ENCODE peak calls at places on chromosomes 4 and X, in eight cellular contexts. W is ovary, A is A549, C is coronary artery, U is transverse colon, Y is AG09309, N is right atrium auricular region, G is left ventricle myocardium inferior. Z is an unnamed sample.

GRCh38 chrX:35696760-35697234 is 101.3 kb upstream of the MAGEB16 start:
- DNase-seq in W (no peak), A (no peak), C (no peak), U (no peak), Y (no peak), N (no peak), G (no peak), Z (no peak)

GRCh38 chrX:102085706-102086105 is 39.8 kb upstream of the TCEAL2 start:
- DNase-seq in W (no peak), A (no peak), C (no peak), U (no peak), Y (no peak), N (no peak), G (no peak), Z (no peak)

GRCh38 chrX:16836371-16836770 is 33.8 kb downstream of the RBBP7 start:
- DNase-seq in W (no peak), A (peak; percentile 57), C (no peak), U (peak; percentile 10), Y (no peak), N (no peak), G (no peak), Z (no peak)

GRCh38 chr4:89929425-89930272 is 35.0 kb downstream of the MMRN1 start:
- DNase-seq in W (no peak), A (no peak), C (no peak), U (no peak), Y (no peak), N (no peak), G (no peak), Z (no peak)

GRCh38 chrX:122626871-122627270 is 557.2 kb upstream of the GRIA3 start:
- DNase-seq in W (no peak), A (no peak), C (no peak), U (no peak), Y (no peak), N (no peak), G (no peak), Z (no peak)

GRCh38 chr4:76966024-76966579 is 16.6 kb downstream of the SEPTIN11 start:
- DNase-seq in W (no peak), A (no peak), C (no peak), U (no peak), Y (no peak), N (no peak), G (no peak), Z (peak; percentile 68)

GRCh38 chrX:2696698-2697215 is 5.7 kb downstream of the CD99 start:
- DNase-seq in W (no peak), A (no peak), C (no peak), U (no peak), Y (no peak), N (no peak), G (no peak), Z (peak; percentile 73)

GRCh38 chr4:165518024-165518616 is 139.3 kb downstream of the CPE start:
- DNase-seq in W (no peak), A (no peak), C (no peak), U (no peak), Y (no peak), N (no peak), G (no peak), Z (no peak)

GRCh38 chrX:1330605-1331004 is 6.0 kb upstream of the IL3RA start:
- DNase-seq in W (no peak), A (no peak), C (no peak), U (no peak), Y (no peak), N (no peak), G (no peak), Z (no peak)

GRCh38 chrX:130887392-130887791 is 15.6 kb downstream of the ENOX2 start:
- DNase-seq in W (no peak), A (no peak), C (no peak), U (no peak), Y (no peak), N (no peak), G (no peak), Z (no peak)

GRCh38 chrX:11750051-11750450 is 8.0 kb upstream of the MSL3 start:
- DNase-seq in W (no peak), A (no peak), C (no peak), U (no peak), Y (no peak), N (no peak), G (no peak), Z (no peak)

GRCh38 chrX:155218777-155219176 is 2.5 kb downstream of the VBP1 start:
- DNase-seq in W (no peak), A (no peak), C (no peak), U (no peak), Y (no peak), N (no peak), G (no peak), Z (no peak)

GRCh38 chr4:83771113-83771705 is 235.3 kb downstream of the GPAT3 start:
- DNase-seq in W (no peak), A (peak; percentile 53), C (no peak), U (peak; percentile 7), Y (peak; percentile 29), N (no peak), G (peak; percentile 27), Z (peak; percentile 46)

GRCh38 chrX:104806346-104806745 is 240.3 kb downstream of the IL1RAPL2 start:
- DNase-seq in W (no peak), A (no peak), C (no peak), U (no peak), Y (no peak), N (no peak), G (no peak), Z (no peak)

GRCh38 chr4:113740857-113741379 is 20.6 kb downstream of the CAMK2D start:
- DNase-seq in W (no peak), A (no peak), C (no peak), U (no peak), Y (no peak), N (no peak), G (no peak), Z (no peak)

GRCh38 chr4:113744667-113745241 is 16.8 kb downstream of the CAMK2D start:
- DNase-seq in W (no peak), A (no peak), C (no peak), U (no peak), Y (no peak), N (no peak), G (no peak), Z (no peak)

GRCh38 chr4:113741971-113742370 is 19.6 kb downstream of the CAMK2D start:
- DNase-seq in W (no peak), A (no peak), C (no peak), U (no peak), Y (no peak), N (no peak), G (no peak), Z (no peak)

GRCh38 chr4:113743690-113744089 is 17.8 kb downstream of the CAMK2D start:
- DNase-seq in W (no peak), A (no peak), C (no peak), U (no peak), Y (no peak), N (no peak), G (no peak), Z (no peak)

DNA sequence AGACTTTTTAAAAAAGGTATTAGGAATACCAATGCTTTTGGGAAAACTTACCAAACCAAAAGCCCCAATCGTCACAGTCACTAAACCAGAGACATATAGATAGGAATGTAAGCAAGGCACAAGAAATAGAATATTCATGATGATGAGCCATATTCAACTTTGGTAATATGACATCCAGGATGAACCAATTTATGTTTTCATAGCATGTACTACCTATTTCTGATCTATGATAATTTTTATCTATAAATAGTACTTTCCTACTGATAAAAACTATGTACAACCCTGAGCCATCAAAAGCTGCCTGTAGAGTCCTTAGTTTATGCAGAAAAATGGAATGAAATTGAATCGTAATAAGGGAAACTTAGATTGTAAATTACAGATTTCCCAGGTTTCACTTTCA is 18.9 kb downstream of the CAMK2D start:
- DNase-seq in W (no peak), A (no peak), C (no peak), U (no peak), Y (no peak), N (no peak), G (no peak), Z (no peak)
- H3K4me3 ChIP-seq in W (no peak overlapping the region), A (no peak overlapping the region), C (no peak overlapping the region), U (no peak overlapping the region), Y (no peak overlapping the region), N (no peak overlapping the region), G (no peak overlapping the region), Z (no peak overlapping the region)

DNA sequence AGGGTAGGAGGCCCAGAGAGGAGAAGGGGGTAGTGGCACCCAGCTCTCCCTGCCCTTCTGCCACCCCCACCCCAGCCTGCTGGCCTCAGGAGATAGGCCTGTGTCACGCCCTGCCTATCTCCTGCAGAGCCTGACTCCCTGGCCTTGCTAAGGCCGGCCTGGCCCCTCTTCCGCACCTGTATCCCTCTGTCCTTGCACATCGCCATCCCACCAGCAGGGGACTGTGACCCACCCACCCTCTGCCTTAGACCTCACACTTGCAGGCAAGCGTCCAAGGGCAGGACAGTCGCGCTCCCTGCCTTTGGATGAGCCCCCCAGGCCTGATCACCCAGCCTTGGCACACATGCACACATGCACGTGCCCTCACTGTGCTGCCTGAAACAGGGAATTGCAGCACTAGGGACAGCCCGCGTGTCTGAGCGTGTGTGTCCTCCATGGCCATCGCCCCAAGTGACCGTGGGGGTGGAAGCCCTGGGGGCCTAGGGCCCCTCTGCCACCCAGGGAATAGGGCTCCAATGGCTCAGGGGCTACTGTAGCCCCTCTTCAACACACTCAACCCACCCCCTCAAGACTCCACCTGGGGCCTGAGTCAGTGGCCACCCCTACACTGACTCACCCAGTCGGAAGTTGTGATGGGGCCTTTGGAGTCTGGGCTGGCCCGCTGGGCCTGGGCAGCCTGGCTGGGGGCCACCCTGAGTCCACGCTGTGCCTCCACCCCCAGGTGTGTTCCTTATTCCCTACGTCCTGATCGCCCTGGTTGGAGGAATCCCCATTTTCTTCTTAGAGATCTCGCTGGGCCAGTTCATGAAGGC is 2.1 kb downstream of the SLC6A8 start:
- DNase-seq in W (no peak), A (no peak), C (no peak), U (no peak), Y (no peak), N (no peak), G (no peak), Z (no peak)
- TF ChIP-seq CTCF in W (no peak), A (no peak), C (no peak), U (no peak), Y (no peak), N (no peak), G (no peak), Z (no peak)

DNA sequence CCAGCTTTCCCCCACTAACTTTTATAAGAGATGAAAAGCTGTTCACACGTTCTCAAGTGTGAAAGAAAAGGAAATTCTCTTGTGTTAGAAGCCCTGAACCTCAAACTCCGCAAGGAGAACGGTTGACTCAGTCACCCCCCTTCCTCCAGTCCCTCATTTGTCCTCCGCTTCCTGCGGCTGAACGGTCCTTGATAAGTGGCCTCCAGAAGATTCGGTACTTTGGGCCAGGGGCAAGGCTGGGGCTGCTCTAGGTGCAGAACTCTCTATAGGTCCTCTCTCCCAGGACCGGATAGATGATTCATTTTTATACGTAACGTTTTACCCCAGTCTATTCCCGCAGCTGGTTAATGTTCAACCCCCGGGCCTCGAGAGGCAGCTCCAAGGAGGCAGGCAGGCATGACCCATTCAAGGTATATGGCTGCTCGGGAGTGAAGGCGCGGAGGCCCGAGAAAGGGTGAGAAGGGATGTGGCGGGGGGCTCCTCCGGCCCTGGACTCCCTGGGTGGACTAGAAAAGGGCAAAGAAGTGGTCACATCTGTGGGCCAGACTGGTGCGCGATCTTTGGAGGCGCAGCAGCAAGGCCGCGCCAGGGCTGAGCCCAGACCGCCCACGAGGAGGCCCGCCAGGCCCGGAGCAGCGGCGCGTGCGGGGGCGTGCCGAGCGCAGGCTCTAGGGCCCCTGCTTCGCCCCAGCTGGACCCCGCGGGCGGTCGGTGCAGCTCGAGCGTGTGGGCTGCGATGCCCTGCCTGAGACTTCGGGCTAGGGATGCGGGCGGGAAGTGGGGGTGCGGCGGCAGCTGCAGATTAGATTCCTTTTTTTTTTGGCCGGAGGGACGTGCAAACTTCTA is 11.7 kb downstream of the PITX2 start:
- DNase-seq in W (no peak), A (peak; percentile 30), C (no peak), U (peak; percentile 78), Y (no peak), N (no peak), G (no peak), Z (peak; percentile 57)
- H3K4me3 ChIP-seq in W (no peak overlapping the region), A (peak overlapping the region; percentile 36), C (peak overlapping the region; percentile 62), U (no peak overlapping the region), Y (peak overlapping the region; percentile 10), N (peak overlapping the region; percentile 13), G (peak overlapping the region; percentile 40), Z (no peak overlapping the region)

GRCh38 chr4:30380404-30380998 is 339.7 kb upstream of the PCDH7 start:
- DNase-seq in W (no peak), A (peak; percentile 2), C (no peak), U (peak; percentile 28), Y (peak; percentile 46), N (no peak), G (no peak), Z (peak; percentile 63)
- TF ChIP-seq CTCF in W (no peak), A (peak; percentile 21), C (peak; percentile 18), U (peak; percentile 58), Y (peak; percentile 88), N (peak; percentile 16), G (peak; percentile 55), Z (peak; percentile 89)

Z was measured in fibroblast of villous mesenchyme.